ENCODE peak calls at places on chromosomes 6 and 20, in six cellular contexts. R, V, C, S, U and O are unnamed samples.

GRCh38 chr6:167796668-167797031 is 30.1 kb upstream of the AFDN start:
- DNase-seq in R (no peak), V (no peak), C (no peak), S (no peak), U (no peak), O (no peak)

GRCh38 chr6:150723857-150724256 is 124.2 kb downstream of the PLEKHG1 start:
- DNase-seq in R (no peak), V (no peak), C (peak), S (peak), U (no peak), O (no peak)

GRCh38 chr20:62031462-62032092 is 34.1 kb downstream of the TAF4 start:
- DNase-seq in R (no peak), V (no peak), C (no peak), S (no peak), U (no peak), O (no peak)

GRCh38 chr20:17969884-17970409 is 1.1 kb downstream of the MGME1 start:
- DNase-seq in R (no peak), V (no peak), C (peak), S (peak), U (peak), O (no peak)

GRCh38 chr6:145626857-145627256 is 108.5 kb downstream of the EPM2A start:
- DNase-seq in R (no peak), V (no peak), C (no peak), S (no peak), U (no peak), O (no peak)

GRCh38 chr6:168355716-168356522 is 36.3 kb upstream of the DACT2 start:
- DNase-seq in R (peak), V (no peak), C (peak), S (peak), U (no peak), O (peak)

GRCh38 chr6:53441761-53442160 is 93.0 kb upstream of the ELOVL5 start:
- DNase-seq in R (no peak), V (no peak), C (no peak), S (peak), U (no peak), O (no peak)

GRCh38 chr6:57159127-57159526 is 13.0 kb upstream of the BAG2 start:
- DNase-seq in R (no peak), V (no peak), C (no peak), S (no peak), U (no peak), O (no peak)

GRCh38 chr6:25318589-25318988 is 39.4 kb downstream of the CARMIL1 start:
- DNase-seq in R (no peak), V (no peak), C (no peak), S (no peak), U (no peak), O (no peak)

GRCh38 chr20:47713941-47714450 is 71.3 kb downstream of the SULF2 start:
- DNase-seq in R (no peak), V (no peak), C (no peak), S (peak), U (no peak), O (no peak)

GRCh38 chr6:136846046-136846445 is 23.7 kb downstream of the PEX7 start:
- DNase-seq in R (peak), V (peak), C (peak), S (peak), U (peak), O (peak)